ENCODE peak calls at places on chromosomes 7 and 10, in nine cellular contexts. One of them, this sample, is unnamed.

GRCh38 chr10:536371-536925 is 153.0 kb downstream of the DIP2C start:
- DNase-seq in RWPE1: no peak
- DNase-seq in left ventricle myocardium inferior: no peak
- DNase-seq in HL-60: no peak
- DNase-seq in CD8-positive, alpha-beta T cell: no peak
- DNase-seq in Calu3: no peak
- DNase-seq in nephron progenitor cell: no peak
- DNase-seq in B cell: no peak
- DNase-seq in D721Med: no peak
- DNase-seq in this sample: no peak

GRCh38 chr7:20352573-20353304 is 22.0 kb downstream of the ITGB8 start:
- DNase-seq in HL-60: no peak
- DNase-seq in D721Med: no peak
- DNase-seq in nephron progenitor cell: no peak
- DNase-seq in left ventricle myocardium inferior: no peak
- DNase-seq in RWPE1: peak; percentile 95
- DNase-seq in Calu3: peak; percentile 77
- DNase-seq in B cell: no peak
- DNase-seq in CD8-positive, alpha-beta T cell: no peak
- DNase-seq in this sample: no peak

GRCh38 chr7:98996162-98996552 is 117.8 kb downstream of the TRRAP start:
- DNase-seq in nephron progenitor cell: no peak
- DNase-seq in HL-60: no peak
- DNase-seq in B cell: no peak
- DNase-seq in left ventricle myocardium inferior: no peak
- DNase-seq in CD8-positive, alpha-beta T cell: no peak
- DNase-seq in D721Med: no peak
- DNase-seq in Calu3: no peak
- DNase-seq in RWPE1: no peak
- DNase-seq in this sample: peak; percentile 75

GRCh38 chr10:133544506-133544905 is 17.3 kb downstream of the CYP2E1 start:
- DNase-seq in nephron progenitor cell: no peak
- DNase-seq in Calu3: no peak
- DNase-seq in D721Med: no peak
- DNase-seq in CD8-positive, alpha-beta T cell: no peak
- DNase-seq in B cell: no peak
- DNase-seq in left ventricle myocardium inferior: no peak
- DNase-seq in HL-60: no peak
- DNase-seq in RWPE1: no peak
- DNase-seq in this sample: no peak

GRCh38 chr10:15293862-15294835 is 76.9 kb downstream of the FAM171A1 start:
- DNase-seq in RWPE1: no peak
- DNase-seq in nephron progenitor cell: no peak
- DNase-seq in CD8-positive, alpha-beta T cell: no peak
- DNase-seq in Calu3: no peak
- DNase-seq in left ventricle myocardium inferior: no peak
- DNase-seq in D721Med: no peak
- DNase-seq in HL-60: no peak
- DNase-seq in B cell: no peak
- DNase-seq in this sample: no peak

GRCh38 chr7:100469227-100470044 is 5.4 kb upstream of the SPACDR start:
- DNase-seq in D721Med: peak; percentile 98
- DNase-seq in CD8-positive, alpha-beta T cell: peak; percentile 75
- DNase-seq in nephron progenitor cell: peak; percentile 96
- DNase-seq in left ventricle myocardium inferior: peak; percentile 89
- DNase-seq in HL-60: no peak
- DNase-seq in Calu3: peak; percentile 85
- DNase-seq in B cell: peak; percentile 73
- DNase-seq in RWPE1: peak; percentile 85
- DNase-seq in this sample: peak; percentile 94

GRCh38 chr7:12423355-12423994 is 19.8 kb upstream of the VWDE start:
- DNase-seq in CD8-positive, alpha-beta T cell: no peak
- DNase-seq in Calu3: no peak
- DNase-seq in HL-60: no peak
- DNase-seq in left ventricle myocardium inferior: no peak
- DNase-seq in D721Med: no peak
- DNase-seq in nephron progenitor cell: no peak
- DNase-seq in RWPE1: peak; percentile 67
- DNase-seq in B cell: no peak
- DNase-seq in this sample: no peak

GRCh38 chr7:44117801-44118429 is 5.4 kb downstream of the POLD2 start:
- DNase-seq in RWPE1: no peak
- DNase-seq in HL-60: no peak
- DNase-seq in CD8-positive, alpha-beta T cell: no peak
- DNase-seq in nephron progenitor cell: no peak
- DNase-seq in B cell: no peak
- DNase-seq in left ventricle myocardium inferior: no peak
- DNase-seq in D721Med: no peak
- DNase-seq in Calu3: no peak
- DNase-seq in this sample: no peak

GRCh38 chr7:20172736-20173334 is 44.3 kb downstream of the MACC1 start:
- DNase-seq in B cell: peak; percentile 45
- DNase-seq in D721Med: peak; percentile 30
- DNase-seq in HL-60: no peak
- DNase-seq in CD8-positive, alpha-beta T cell: no peak
- DNase-seq in nephron progenitor cell: peak; percentile 63
- DNase-seq in left ventricle myocardium inferior: no peak
- DNase-seq in Calu3: peak; percentile 81
- DNase-seq in RWPE1: peak; percentile 66
- DNase-seq in this sample: peak; percentile 17

GRCh38 chr10:11404931-11405330 is 206.5 kb downstream of the USP6NL start:
- DNase-seq in B cell: no peak
- DNase-seq in Calu3: no peak
- DNase-seq in left ventricle myocardium inferior: no peak
- DNase-seq in D721Med: no peak
- DNase-seq in HL-60: no peak
- DNase-seq in CD8-positive, alpha-beta T cell: no peak
- DNase-seq in nephron progenitor cell: no peak
- DNase-seq in RWPE1: no peak
- DNase-seq in this sample: no peak

GRCh38 chr10:8159628-8160165 is 105.2 kb downstream of the GATA3 start:
- DNase-seq in left ventricle myocardium inferior: no peak
- DNase-seq in Calu3: no peak
- DNase-seq in RWPE1: peak; percentile 58
- DNase-seq in B cell: no peak
- DNase-seq in CD8-positive, alpha-beta T cell: no peak
- DNase-seq in D721Med: no peak
- DNase-seq in HL-60: no peak
- DNase-seq in nephron progenitor cell: no peak
- DNase-seq in this sample: no peak

GRCh38 chr7:152913492-152913891 is 153.9 kb downstream of the ACTR3B start:
- DNase-seq in CD8-positive, alpha-beta T cell: no peak
- DNase-seq in Calu3: no peak
- DNase-seq in RWPE1: no peak
- DNase-seq in B cell: no peak
- DNase-seq in nephron progenitor cell: no peak
- DNase-seq in D721Med: no peak
- DNase-seq in HL-60: no peak
- DNase-seq in left ventricle myocardium inferior: no peak
- DNase-seq in this sample: no peak

GRCh38 chr10:64329510-64329909 is 808.3 kb downstream of the REEP3 start:
- DNase-seq in nephron progenitor cell: no peak
- DNase-seq in Calu3: no peak
- DNase-seq in HL-60: no peak
- DNase-seq in B cell: no peak
- DNase-seq in RWPE1: no peak
- DNase-seq in left ventricle myocardium inferior: no peak
- DNase-seq in CD8-positive, alpha-beta T cell: no peak
- DNase-seq in D721Med: no peak
- DNase-seq in this sample: no peak

GRCh38 chr10:119190954-119191619 is 12.5 kb upstream of the PRDX3 start:
- DNase-seq in CD8-positive, alpha-beta T cell: no peak
- DNase-seq in nephron progenitor cell: no peak
- DNase-seq in left ventricle myocardium inferior: no peak
- DNase-seq in D721Med: no peak
- DNase-seq in RWPE1: no peak
- DNase-seq in HL-60: no peak
- DNase-seq in Calu3: no peak
- DNase-seq in B cell: no peak
- DNase-seq in this sample: no peak

GRCh38 chr10:52409928-52410327 is 95.8 kb downstream of the DKK1 start:
- DNase-seq in HL-60: no peak
- DNase-seq in CD8-positive, alpha-beta T cell: no peak
- DNase-seq in D721Med: no peak
- DNase-seq in nephron progenitor cell: no peak
- DNase-seq in B cell: no peak
- DNase-seq in Calu3: no peak
- DNase-seq in left ventricle myocardium inferior: no peak
- DNase-seq in RWPE1: no peak
- DNase-seq in this sample: no peak

GRCh38 chr10:81013771-81014170 is 476.1 kb downstream of the SH2D4B start:
- DNase-seq in D721Med: no peak
- DNase-seq in left ventricle myocardium inferior: no peak
- DNase-seq in nephron progenitor cell: no peak
- DNase-seq in HL-60: peak; percentile 20
- DNase-seq in Calu3: no peak
- DNase-seq in B cell: no peak
- DNase-seq in CD8-positive, alpha-beta T cell: no peak
- DNase-seq in RWPE1: no peak
- DNase-seq in this sample: no peak

GRCh38 chr7:130959743-130960207 is 225.8 kb upstream of the KLF14 start:
- DNase-seq in RWPE1: peak; percentile 19
- DNase-seq in B cell: no peak
- DNase-seq in Calu3: peak; percentile 63
- DNase-seq in nephron progenitor cell: no peak
- DNase-seq in CD8-positive, alpha-beta T cell: no peak
- DNase-seq in D721Med: no peak
- DNase-seq in HL-60: peak; percentile 38
- DNase-seq in left ventricle myocardium inferior: no peak
- DNase-seq in this sample: no peak
- TF ChIP-seq CTCF in RWPE1: peak; percentile 13
- TF ChIP-seq CTCF in B cell: peak; percentile 27
- TF ChIP-seq CTCF in Calu3: peak; percentile 58
- TF ChIP-seq CTCF in nephron progenitor cell: no peak
- TF ChIP-seq CTCF in CD8-positive, alpha-beta T cell: peak; percentile 42
- TF ChIP-seq CTCF in D721Med: peak; percentile 4
- TF ChIP-seq CTCF in HL-60: peak; percentile 59
- TF ChIP-seq CTCF in left ventricle myocardium inferior: peak; percentile 10
- TF ChIP-seq CTCF in this sample: peak; percentile 56

GRCh38 chr7:150874401-150875198 is 22.3 kb downstream of the AOC1 start:
- DNase-seq in left ventricle myocardium inferior: no peak
- DNase-seq in HL-60: no peak
- DNase-seq in CD8-positive, alpha-beta T cell: no peak
- DNase-seq in Calu3: no peak
- DNase-seq in B cell: no peak
- DNase-seq in nephron progenitor cell: no peak
- DNase-seq in D721Med: no peak
- DNase-seq in RWPE1: no peak
- DNase-seq in this sample: peak; percentile 1

GRCh38 chr7:150879345-150879744 is 27.0 kb downstream of the AOC1 start:
- DNase-seq in Calu3: no peak
- DNase-seq in D721Med: no peak
- DNase-seq in HL-60: no peak
- DNase-seq in B cell: no peak
- DNase-seq in RWPE1: no peak
- DNase-seq in nephron progenitor cell: no peak
- DNase-seq in left ventricle myocardium inferior: no peak
- DNase-seq in CD8-positive, alpha-beta T cell: no peak
- DNase-seq in this sample: no peak

GRCh38 chr7:150877545-150877944 is 25.2 kb downstream of the AOC1 start:
- DNase-seq in B cell: no peak
- DNase-seq in nephron progenitor cell: no peak
- DNase-seq in CD8-positive, alpha-beta T cell: no peak
- DNase-seq in D721Med: no peak
- DNase-seq in left ventricle myocardium inferior: no peak
- DNase-seq in RWPE1: no peak
- DNase-seq in Calu3: no peak
- DNase-seq in HL-60: no peak
- DNase-seq in this sample: no peak

GRCh38 chr7:150875791-150876190 is 23.5 kb downstream of the AOC1 start:
- DNase-seq in RWPE1: no peak
- DNase-seq in Calu3: no peak
- DNase-seq in D721Med: no peak
- DNase-seq in B cell: no peak
- DNase-seq in CD8-positive, alpha-beta T cell: no peak
- DNase-seq in HL-60: no peak
- DNase-seq in left ventricle myocardium inferior: no peak
- DNase-seq in nephron progenitor cell: no peak
- DNase-seq in this sample: no peak

GRCh38 chr7:150876817-150877526 is 24.7 kb downstream of the AOC1 start:
- DNase-seq in left ventricle myocardium inferior: peak; percentile 36
- DNase-seq in CD8-positive, alpha-beta T cell: peak; percentile 35
- DNase-seq in D721Med: peak; percentile 46
- DNase-seq in nephron progenitor cell: peak; percentile 67
- DNase-seq in Calu3: peak; percentile 72
- DNase-seq in HL-60: peak; percentile 45
- DNase-seq in B cell: no peak
- DNase-seq in RWPE1: peak; percentile 76
- DNase-seq in this sample: peak; percentile 76
- TF ChIP-seq CTCF in left ventricle myocardium inferior: peak; percentile 69
- TF ChIP-seq CTCF in CD8-positive, alpha-beta T cell: no peak
- TF ChIP-seq CTCF in D721Med: peak; percentile 84
- TF ChIP-seq CTCF in nephron progenitor cell: peak; percentile 48
- TF ChIP-seq CTCF in Calu3: peak; percentile 57
- TF ChIP-seq CTCF in HL-60: peak; percentile 24
- TF ChIP-seq CTCF in B cell: peak; percentile 27
- TF ChIP-seq CTCF in RWPE1: peak; percentile 49
- TF ChIP-seq CTCF in this sample: peak; percentile 66

DNA sequence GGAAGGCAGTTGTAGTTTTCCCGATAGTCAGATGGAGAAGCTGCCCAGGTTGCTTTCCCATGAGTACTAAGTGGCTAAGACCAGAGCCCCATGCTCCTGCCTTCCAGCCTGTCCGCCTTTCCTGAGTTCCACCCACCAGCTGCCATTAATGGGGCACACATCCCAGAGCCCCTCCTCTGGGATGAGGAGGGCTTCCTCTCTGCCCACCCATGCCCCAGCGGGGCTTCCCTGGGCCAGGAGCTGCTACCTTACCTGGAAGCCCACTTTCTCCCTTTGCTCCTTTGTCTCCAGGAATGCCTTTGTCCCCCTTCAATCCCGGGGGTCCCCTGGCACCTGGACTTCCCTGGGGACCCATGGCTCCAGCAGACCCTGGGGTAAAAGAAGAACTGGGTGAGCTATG is 7.8 kb downstream of the SFTPD start:
- DNase-seq in HL-60: no peak
- DNase-seq in left ventricle myocardium inferior: no peak
- DNase-seq in CD8-positive, alpha-beta T cell: no peak
- DNase-seq in Calu3: no peak
- DNase-seq in RWPE1: no peak
- DNase-seq in nephron progenitor cell: no peak
- DNase-seq in D721Med: no peak
- DNase-seq in B cell: no peak
- DNase-seq in this sample: no peak
- TF ChIP-seq CTCF in HL-60: no peak
- TF ChIP-seq CTCF in left ventricle myocardium inferior: no peak
- TF ChIP-seq CTCF in CD8-positive, alpha-beta T cell: no peak
- TF ChIP-seq CTCF in Calu3: no peak
- TF ChIP-seq CTCF in RWPE1: no peak
- TF ChIP-seq CTCF in nephron progenitor cell: no peak
- TF ChIP-seq CTCF in D721Med: no peak
- TF ChIP-seq CTCF in B cell: no peak
- TF ChIP-seq CTCF in this sample: no peak

DNA sequence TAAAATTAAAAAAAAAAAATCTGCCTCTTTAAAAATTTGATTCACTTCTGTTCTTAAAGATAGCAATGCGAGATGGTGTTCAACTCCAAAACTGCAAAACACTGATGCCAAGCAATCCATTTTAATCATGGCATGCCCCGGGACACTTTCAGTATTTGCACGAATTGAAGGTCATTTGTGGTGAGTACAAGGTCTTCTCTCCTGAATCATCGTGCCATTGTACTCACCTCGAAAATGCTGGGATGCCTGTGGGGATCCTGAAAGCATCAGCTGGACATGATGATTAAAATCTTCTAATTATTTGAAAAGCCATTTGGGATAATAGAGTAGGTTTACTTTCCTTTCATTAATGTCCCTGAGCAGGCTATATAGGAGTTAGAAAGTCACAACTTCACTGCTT is 125.1 kb upstream of the NRP1 start:
- DNase-seq in CD8-positive, alpha-beta T cell: no peak
- DNase-seq in HL-60: no peak
- DNase-seq in D721Med: no peak
- DNase-seq in left ventricle myocardium inferior: no peak
- DNase-seq in Calu3: no peak
- DNase-seq in B cell: no peak
- DNase-seq in nephron progenitor cell: no peak
- DNase-seq in RWPE1: no peak
- DNase-seq in this sample: no peak
- TF ChIP-seq CTCF in CD8-positive, alpha-beta T cell: no peak
- TF ChIP-seq CTCF in HL-60: no peak
- TF ChIP-seq CTCF in D721Med: no peak
- TF ChIP-seq CTCF in left ventricle myocardium inferior: no peak
- TF ChIP-seq CTCF in Calu3: no peak
- TF ChIP-seq CTCF in B cell: no peak
- TF ChIP-seq CTCF in nephron progenitor cell: no peak
- TF ChIP-seq CTCF in RWPE1: no peak
- TF ChIP-seq CTCF in this sample: no peak

This sample was measured in GM13977.